ENCODE peak calls at places on chromosomes 4 and X, in seven cellular contexts. U is CD8-positive, alpha-beta T cell; L is uterus; R is endodermal cell; H is CD8-positive, alpha-beta memory T cell; G is A549; P is right atrium auricular region. Z is an unnamed sample. For H3K9me3, the result is how much of the 10 kb centered on the place peaks cover.

GRCh38 chrX:3166670-3167455 is 125.6 kb downstream of the ARSF start:
- DNase-seq in G (no peak), U (no peak), P (no peak), R (no peak), H (no peak), L (no peak), Z (no peak)

GRCh38 chr4:118743867-118744266 is 58.7 kb downstream of the METTL14 start:
- DNase-seq in R (no peak), H (no peak), U (no peak), L (no peak), G (no peak), P (no peak), Z (no peak)

GRCh38 chr4:101944649-101945048 is 154.1 kb downstream of the BANK1 start:
- DNase-seq in P (no peak), U (no peak), L (no peak), H (no peak), R (no peak), G (no peak), Z (no peak)

GRCh38 chr4:11424000-11424399 is 4.7 kb downstream of the HS3ST1 start:
- DNase-seq in H (peak), G (peak), U (peak), R (peak), L (no peak), P (no peak), Z (no peak)

GRCh38 chrX:30888526-30889146 is 418 bp downstream of the TAB3 start:
- DNase-seq in L (peak), P (no peak), U (no peak), G (peak), H (no peak), R (peak), Z (peak)

GRCh38 chr4:6134612-6135220 is 65.6 kb downstream of the JAKMIP1 start:
- DNase-seq in H (no peak), L (no peak), G (peak), P (no peak), R (no peak), U (peak), Z (peak)

GRCh38 chr4:159353422-159354116 is 250.7 kb downstream of the RAPGEF2 start:
- DNase-seq in U (no peak), R (no peak), G (no peak), H (no peak), P (no peak), L (no peak), Z (no peak)

GRCh38 chrX:134502686-134503085 is 42.7 kb downstream of the HPRT1 start:
- DNase-seq in L (no peak), U (no peak), H (no peak), P (no peak), G (no peak), R (no peak), Z (no peak)

GRCh38 chr4:112361181-112361791 is 64.1 kb downstream of the ALPK1 start:
- DNase-seq in R (peak), P (no peak), H (no peak), G (no peak), U (no peak), L (no peak), Z (no peak)

GRCh38 chr4:94595880-94596483 is 144.2 kb downstream of the PDLIM5 start:
- DNase-seq in R (no peak), G (peak), U (no peak), H (peak), L (no peak), P (no peak), Z (no peak)

GRCh38 chrX:154815274-154815818 is 10.1 kb upstream of the MPP1 start:
- DNase-seq in R (no peak), G (no peak), L (no peak), U (no peak), H (no peak), P (no peak), Z (no peak)

GRCh38 chr4:98530572-98530971 is 127.8 kb downstream of the TSPAN5 start:
- DNase-seq in U (no peak), L (no peak), G (no peak), H (no peak), R (no peak), P (no peak), Z (no peak)

GRCh38 chr4:96472103-96472867 is 632.4 kb downstream of the PDHA2 start:
- DNase-seq in H (no peak), R (no peak), G (no peak), P (no peak), U (no peak), L (no peak), Z (no peak)

GRCh38 chrX:96684339-96685204 is at the start of gene DIAPH2:
- DNase-seq in H (peak), L (peak), R (peak), G (peak), U (peak), P (peak), Z (peak)

GRCh38 chr4:3472411-3473141 is 9.5 kb downstream of the DOK7 start:
- DNase-seq in L (no peak), R (no peak), G (no peak), U (no peak), H (no peak), P (no peak), Z (no peak)

GRCh38 chr4:128358231-128358902 is 70.8 kb upstream of the PGRMC2 start:
- DNase-seq in H (no peak), U (no peak), G (no peak), P (no peak), L (no peak), R (no peak), Z (no peak)

GRCh38 chr4:186604124-186604627 is 48.8 kb upstream of the MTNR1A start:
- DNase-seq in P (no peak), R (no peak), U (no peak), L (no peak), H (no peak), G (no peak), Z (no peak)

GRCh38 chrX:67700607-67701006 is 156.8 kb downstream of the AR start:
- DNase-seq in R (no peak), H (no peak), L (no peak), P (no peak), G (no peak), U (no peak), Z (no peak)

GRCh38 chrX:88612870-88613329 is 134.1 kb upstream of the CPXCR1 start:
- DNase-seq in G (no peak), R (peak), P (no peak), L (no peak), H (no peak), U (no peak), Z (no peak)

GRCh38 chr4:180261346-180261745 is 1981.9 kb upstream of the TENM3 start:
- DNase-seq in R (peak), H (no peak), G (no peak), P (no peak), L (no peak), U (no peak), Z (no peak)

DNA sequence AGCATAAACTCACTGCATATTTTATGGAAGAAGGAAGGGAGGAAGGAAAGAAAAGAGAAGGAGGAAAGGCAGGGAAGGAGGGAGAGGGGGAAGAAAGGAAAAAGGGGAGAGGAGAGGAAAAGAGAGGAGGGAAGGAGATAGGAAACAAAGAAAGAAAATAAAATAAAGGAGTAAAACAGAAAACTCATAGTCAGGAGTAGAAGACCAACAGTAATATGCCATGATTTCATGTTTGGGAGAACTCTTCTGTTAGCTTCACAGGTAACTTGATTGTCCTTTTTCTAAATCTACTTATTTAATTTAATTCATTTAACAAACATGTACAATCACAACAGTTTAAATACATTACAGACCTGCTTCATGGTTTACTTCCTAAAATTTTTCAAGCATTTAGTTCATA is 46.8 kb upstream of the SGMS2 start:
- DNase-seq in L (no peak), G (no peak), U (no peak), H (no peak), P (no peak), R (no peak), Z (no peak)
- H3K9me3 ChIP-seq in L (under half), G (under half), U (under half), H (under half), P (under half), R (under half), Z (under half)

GRCh38 chr4:14857475-14857874 is 144.8 kb upstream of the CPEB2 start:
- DNase-seq in G (no peak), H (no peak), R (no peak), P (no peak), U (no peak), L (no peak), Z (no peak)

GRCh38 chr4:14855719-14856075 is 146.6 kb upstream of the CPEB2 start:
- DNase-seq in L (no peak), U (no peak), H (no peak), P (no peak), G (no peak), R (peak), Z (no peak)

GRCh38 chr4:14857986-14858385 is 144.3 kb upstream of the CPEB2 start:
- DNase-seq in G (no peak), L (no peak), R (no peak), U (no peak), H (no peak), P (no peak), Z (no peak)

GRCh38 chr4:14856927-14857220 is 145.4 kb upstream of the CPEB2 start:
- DNase-seq in P (no peak), G (no peak), H (no peak), L (no peak), U (no peak), R (no peak), Z (no peak)

DNA sequence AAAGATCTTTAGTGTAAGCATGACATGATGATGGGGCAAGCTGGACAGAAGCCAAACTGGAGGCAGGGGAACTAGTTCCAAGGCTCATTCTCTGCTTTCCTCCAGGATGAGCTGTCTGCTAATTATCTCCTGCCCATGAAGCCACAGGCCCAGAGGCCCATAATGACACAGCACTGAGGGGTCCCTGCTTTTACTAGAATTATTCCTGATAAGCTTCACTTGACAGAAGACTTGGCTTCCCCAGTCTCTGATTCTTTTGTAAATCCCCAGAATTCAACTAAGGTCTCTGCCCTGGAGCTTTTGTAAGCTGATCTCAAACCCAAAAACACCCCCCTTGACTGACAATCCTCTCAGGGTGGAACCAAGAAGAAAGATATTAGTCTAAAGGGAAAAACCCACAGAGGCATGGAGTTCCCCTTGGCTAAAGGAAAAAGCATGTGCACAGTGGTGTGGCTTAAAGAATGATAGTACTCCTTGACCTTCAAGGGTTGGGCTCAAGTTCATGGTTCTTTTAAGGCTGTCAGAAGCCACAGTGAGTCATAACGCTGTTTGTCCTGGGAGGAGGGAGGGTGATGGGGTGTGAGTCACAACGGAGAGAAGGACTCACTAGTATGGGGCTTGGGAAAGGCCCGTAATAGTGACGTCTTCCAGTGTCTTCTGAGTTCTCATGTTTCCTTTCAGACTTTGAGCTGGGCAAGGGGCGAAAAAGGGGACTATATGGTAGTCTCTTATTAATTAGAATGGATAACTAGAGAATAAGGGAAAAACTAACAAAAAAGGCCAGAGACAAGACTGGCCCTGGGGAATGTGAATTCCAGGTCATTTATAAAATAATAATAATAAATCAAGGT is 146.0 kb upstream of the CPEB2 start:
- DNase-seq in U (no peak), H (no peak), R (peak), P (peak), G (peak), L (peak), Z (no peak)
- H3K9me3 ChIP-seq in U (under half), H (under half), R (under half), P (under half), G (under half), L (under half), Z (under half)

GRCh38 chr4:119939066-119939995 is 127.3 kb downstream of the MAD2L1 start:
- DNase-seq in H (no peak), R (no peak), G (no peak), L (no peak), U (no peak), P (no peak), Z (no peak)
- H3K9me3 ChIP-seq in H (under half), R (under half), G (under half), L (under half), U (under half), P (under half), Z (under half)

GRCh38 chr4:109495514-109495913 is 61.9 kb downstream of the SEC24B start:
- DNase-seq in L (no peak), U (no peak), P (no peak), H (no peak), G (no peak), R (no peak), Z (no peak)
- H3K9me3 ChIP-seq in L (under half), U (under half), P (under half), H (under half), G (under half), R (under half), Z (under half)

DNA sequence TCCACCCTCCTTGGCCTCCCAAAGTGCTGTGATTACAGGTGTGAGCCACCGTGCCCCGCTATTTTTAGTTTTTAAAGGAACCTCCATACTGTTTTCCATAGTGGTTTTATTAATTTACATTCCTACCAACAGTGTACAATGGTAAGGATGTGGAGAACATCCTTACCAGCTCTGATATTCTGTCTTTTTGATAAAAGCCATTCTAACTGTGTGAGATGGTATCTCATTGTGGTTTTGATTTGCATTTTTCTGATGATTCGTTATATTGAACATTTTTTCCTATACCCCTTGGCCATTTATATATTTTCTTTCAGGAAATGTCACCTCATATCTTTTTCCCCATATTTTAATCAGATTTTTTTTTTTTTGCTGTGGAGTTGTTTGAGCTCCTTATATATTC is 14.2 kb upstream of the TLR2 start:
- DNase-seq in P (no peak), R (no peak), H (no peak), G (no peak), U (no peak), L (no peak), Z (no peak)
- H3K9me3 ChIP-seq in P (under half), R (under half), H (under half), G (under half), U (under half), L (under half), Z (under half)

DNA sequence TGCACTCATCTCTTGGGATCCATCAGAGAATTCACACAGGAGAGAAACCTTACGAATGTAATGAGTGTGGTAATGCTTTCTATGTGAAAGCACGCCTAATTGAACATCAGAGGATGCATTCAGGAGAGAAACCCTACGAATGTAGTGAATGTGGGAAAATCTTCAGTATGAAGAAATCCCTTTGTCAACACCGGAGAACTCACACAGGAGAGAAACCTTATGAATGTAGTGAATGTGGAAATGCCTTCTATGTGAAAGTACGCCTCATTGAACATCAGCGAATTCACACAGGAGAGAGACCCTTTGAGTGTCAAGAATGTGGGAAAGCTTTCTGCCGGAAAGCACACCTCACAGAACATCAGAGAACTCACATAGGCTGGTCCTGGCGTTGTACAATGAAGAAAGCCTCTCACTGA is 42.8 kb downstream of the ZNF157 start:
- DNase-seq in P (no peak), U (no peak), H (no peak), G (no peak), L (no peak), R (no peak), Z (no peak)
- H3K9me3 ChIP-seq in P (half or more), U (under half), H (under half), G (under half), L (under half), R (under half), Z (under half)

GRCh38 chrX:76555269-76555668 is 127.8 kb downstream of the MAGEE1 start:
- DNase-seq in U (no peak), G (no peak), L (no peak), H (no peak), R (no peak), P (no peak), Z (no peak)
- H3K9me3 ChIP-seq in U (under half), G (under half), L (under half), H (under half), R (under half), P (half or more), Z (under half)

DNA sequence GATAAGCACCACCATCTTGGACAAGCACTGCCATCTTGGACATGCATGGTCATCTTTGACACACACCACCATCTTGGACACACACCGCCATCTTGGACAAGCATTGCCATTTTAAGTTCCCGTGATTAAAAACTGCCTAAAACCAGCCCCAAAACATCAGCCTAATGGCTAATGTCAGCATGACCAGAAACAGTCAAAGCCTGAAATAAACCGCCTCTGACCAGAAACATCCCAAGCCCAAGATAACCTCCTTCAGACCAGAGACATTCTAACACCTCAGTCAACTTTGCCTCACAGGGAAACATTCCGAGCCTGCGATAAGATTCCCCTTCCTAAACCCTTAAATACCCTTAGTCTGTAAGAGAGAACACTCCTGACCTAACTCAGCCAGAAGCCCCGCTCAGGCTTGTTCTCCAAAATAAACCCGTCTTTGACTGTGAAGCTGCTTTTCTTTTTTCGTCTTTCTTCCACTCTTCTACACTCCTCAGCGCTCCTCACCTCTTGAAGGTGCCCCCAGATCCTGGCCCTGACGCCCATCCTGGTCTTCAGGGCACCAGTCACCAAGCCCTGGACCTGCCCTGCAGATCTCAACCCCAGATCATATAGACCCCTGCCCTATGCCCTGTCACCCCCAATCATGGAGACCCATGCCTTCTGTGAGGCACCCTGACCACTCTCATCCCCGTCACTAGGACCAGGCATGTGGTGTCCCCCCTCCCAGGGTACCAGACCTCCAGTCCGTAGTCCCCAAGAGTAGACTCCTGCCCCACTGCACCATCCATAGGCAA is 3.7 kb downstream of the ASMTL start:
- DNase-seq in R (peak), P (no peak), U (peak), L (peak), G (no peak), H (no peak), Z (no peak)
- H3K9me3 ChIP-seq in R (under half), P (under half), U (under half), L (under half), G (under half), H (under half), Z (under half)

DNA sequence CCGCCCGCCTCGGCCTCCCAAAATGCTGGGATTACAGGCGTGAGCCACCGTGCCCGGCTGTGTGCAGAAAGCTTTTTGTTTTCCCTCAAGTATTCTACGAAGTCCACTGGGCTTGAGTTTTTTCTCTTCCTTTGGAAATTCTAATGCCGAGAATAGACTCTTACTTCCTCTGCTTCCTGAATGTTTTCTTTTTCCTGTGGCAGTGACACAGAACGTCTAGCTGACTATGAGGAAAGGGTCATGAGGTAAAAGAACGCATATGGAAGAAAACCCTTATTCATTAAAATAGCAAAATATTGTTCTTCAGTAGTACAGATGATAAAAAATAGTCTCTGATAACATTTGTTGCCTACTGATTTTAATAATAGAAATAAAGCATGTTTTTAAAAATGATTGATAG is 4.9 kb upstream of the SLC25A4 start:
- DNase-seq in G (no peak), U (no peak), R (no peak), H (no peak), P (no peak), L (no peak), Z (no peak)
- H3K9me3 ChIP-seq in G (under half), U (under half), R (under half), H (under half), P (under half), L (under half), Z (under half)

Z was measured in T-helper 17 cell.